ENCODE peak calls at places on chromosomes 11 and 22, in eight cellular contexts. U, N, O, S, Z, L, B and M are unnamed samples.

GRCh38 chr11:36253238-36253637 is 36.0 kb downstream of the COMMD9 start:
- DNase-seq in U (no peak), N (no peak), O (no peak), S (peak; percentile 7), Z (no peak), L (no peak), B (no peak), M (no peak)

GRCh38 chr22:44838316-44839016 is 86.1 kb downstream of the ARHGAP8 start:
- DNase-seq in U (no peak), N (no peak), O (no peak), S (no peak), Z (no peak), L (no peak), B (no peak), M (no peak)

GRCh38 chr11:77402218-77402556 is 71.7 kb downstream of the PAK1 start:
- DNase-seq in U (no peak), N (no peak), O (no peak), S (peak; percentile 32), Z (no peak), L (no peak), B (no peak), M (no peak)

GRCh38 chr11:90252053-90252452 is 29.2 kb upstream of the CHORDC1 start:
- DNase-seq in U (no peak), N (no peak), O (no peak), S (no peak), Z (no peak), L (no peak), B (no peak), M (no peak)

GRCh38 chr11:60845338-60845737 is 3.4 kb downstream of the CCDC86 start:
- DNase-seq in U (no peak), N (no peak), O (no peak), S (no peak), Z (no peak), L (no peak), B (no peak), M (no peak)

GRCh38 chr11:19766206-19766605 is 53.6 kb downstream of the NAV2 start:
- DNase-seq in U (no peak), N (no peak), O (no peak), S (no peak), Z (no peak), L (no peak), B (no peak), M (no peak)

GRCh38 chr22:35894937-35895708 is 133.5 kb downstream of the RBFOX2 start:
- DNase-seq in U (no peak), N (peak; percentile 45), O (no peak), S (no peak), Z (peak; percentile 12), L (peak; percentile 85), B (no peak), M (no peak)

GRCh38 chr11:31340903-31341572 is 28.5 kb downstream of the DCDC1 start:
- DNase-seq in U (peak; percentile 4), N (no peak), O (no peak), S (peak; percentile 66), Z (no peak), L (no peak), B (no peak), M (no peak)

GRCh38 chr11:26778000-26778757 is 56.3 kb upstream of the SLC5A12 start:
- DNase-seq in U (no peak), N (no peak), O (no peak), S (no peak), Z (no peak), L (no peak), B (no peak), M (no peak)

GRCh38 chr11:95193541-95193940 is 37.5 kb downstream of the SESN3 start:
- DNase-seq in U (no peak), N (no peak), O (no peak), S (no peak), Z (no peak), L (no peak), B (no peak), M (no peak)

GRCh38 chr11:78666675-78667129 is 92.0 kb upstream of the NARS2 start:
- DNase-seq in U (no peak), N (no peak), O (no peak), S (no peak), Z (no peak), L (no peak), B (no peak), M (no peak)

DNA sequence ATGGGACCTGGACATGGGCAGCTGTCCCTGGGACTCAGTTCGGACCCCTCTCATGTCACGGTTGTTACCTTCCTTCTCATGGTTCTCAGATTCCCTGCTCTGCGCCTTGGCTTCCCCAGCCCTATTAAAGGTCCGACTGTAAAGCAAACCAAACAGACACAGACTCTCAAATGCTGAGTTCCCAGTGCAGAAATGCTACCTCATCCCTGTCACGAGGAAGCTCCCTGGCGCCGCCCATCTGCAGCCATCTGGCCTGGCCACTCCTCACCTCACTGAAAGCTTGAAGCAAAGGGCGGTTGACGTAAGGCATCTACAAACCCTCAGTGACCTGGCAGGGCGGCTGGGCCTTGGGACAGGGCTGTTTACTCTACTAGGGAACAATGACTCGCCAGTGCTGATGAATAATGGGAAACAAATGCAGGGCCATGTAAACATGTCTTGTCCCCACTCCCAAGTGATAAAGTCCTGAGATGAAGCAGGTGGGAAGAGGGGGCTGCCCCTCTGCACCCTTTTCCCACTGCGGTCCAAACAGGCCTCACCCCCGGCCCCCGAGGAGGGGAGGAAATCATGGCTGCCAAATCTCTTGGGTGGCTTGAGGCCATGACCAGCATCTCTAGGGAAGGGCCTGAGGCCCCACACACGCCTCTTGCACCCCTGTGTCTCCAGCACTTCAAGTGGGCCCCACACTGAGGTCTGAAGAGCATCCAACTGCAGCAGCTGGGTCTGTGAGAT is 49.3 kb downstream of the SCUBE1 start:
- DNase-seq in U (no peak), N (peak; percentile 69), O (peak; percentile 57), S (no peak), Z (peak; percentile 79), L (peak; percentile 97), B (no peak), M (peak; percentile 93)
- TF ChIP-seq POLR2AphosphoS5 in U (no peak), N (no peak), O (peak; percentile 38), S (no peak), Z (peak; percentile 53), L (peak; percentile 54), B (no peak), M (peak; percentile 26)

DNA sequence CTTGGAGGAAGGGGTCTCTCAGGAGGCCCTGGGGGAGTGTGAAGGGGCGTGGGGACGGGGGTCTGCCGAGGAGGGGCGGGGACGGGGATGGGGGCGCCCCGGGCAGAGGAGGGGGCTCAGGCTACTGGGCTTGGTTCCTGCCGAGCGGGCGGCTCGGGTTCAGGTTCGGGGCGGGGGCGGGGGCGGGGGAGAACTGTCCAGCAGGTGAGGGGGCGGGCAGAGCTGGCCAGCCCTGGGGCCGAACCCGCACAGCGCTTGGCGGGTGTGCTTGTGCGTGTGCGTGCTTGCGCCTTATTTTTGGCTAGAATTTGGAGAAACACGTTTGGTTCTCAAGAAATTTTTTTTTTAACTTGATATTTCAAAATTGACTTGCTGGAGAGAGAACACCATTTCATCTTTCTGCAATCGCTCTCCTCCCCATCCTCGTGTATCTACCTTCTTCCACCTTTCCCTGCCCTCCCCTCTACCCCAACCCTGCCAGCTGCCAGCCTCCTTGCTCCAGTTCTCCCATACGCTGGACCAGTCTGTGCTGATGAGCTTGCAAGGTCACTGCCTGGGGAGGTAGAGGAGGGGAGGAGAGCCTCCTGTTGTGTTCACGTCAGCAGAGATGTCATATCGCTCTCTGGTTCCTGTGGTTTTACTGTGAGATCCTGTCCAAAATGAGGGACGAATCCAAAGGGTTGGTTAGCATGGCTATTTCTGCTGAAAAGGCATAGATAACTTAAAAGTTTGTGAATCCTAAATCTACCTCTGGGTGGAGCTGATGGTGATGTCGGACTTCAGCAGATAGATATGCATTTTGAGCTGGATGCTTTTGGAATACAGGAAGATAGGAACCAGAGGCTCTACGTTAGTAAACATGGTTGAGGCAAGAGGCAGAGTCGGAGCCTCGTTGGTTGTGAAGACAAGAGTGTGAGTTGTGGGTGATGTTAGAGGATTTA is 668 bp downstream of the MADD start:
- DNase-seq in U (no peak), N (no peak), O (no peak), S (peak; percentile 59), Z (peak; percentile 34), L (peak; percentile 74), B (no peak), M (no peak)
- TF ChIP-seq POLR2AphosphoS5 in U (no peak), N (no peak), O (no peak), S (no peak), Z (peak; percentile 13), L (no peak), B (no peak), M (no peak)

GRCh38 chr22:42780070-42780540 is 59.4 kb upstream of the A4GALT start:
- DNase-seq in U (no peak), N (peak; percentile 50), O (peak; percentile 51), S (peak; percentile 97), Z (peak; percentile 42), L (no peak), B (no peak), M (no peak)
- TF ChIP-seq POLR2AphosphoS5 in U (no peak), N (no peak), O (peak; percentile 20), S (no peak), Z (no peak), L (no peak), B (no peak), M (no peak)

GRCh38 chr11:106925245-106925644 is 93.0 kb downstream of the GUCY1A2 start:
- DNase-seq in U (no peak), N (no peak), O (no peak), S (no peak), Z (no peak), L (no peak), B (no peak), M (no peak)
- TF ChIP-seq POLR2AphosphoS5 in U (no peak), N (no peak), O (no peak), S (no peak), Z (no peak), L (no peak), B (no peak), M (no peak)

GRCh38 chr11:6674198-6674597 is 8.9 kb downstream of the MRPL17 start:
- DNase-seq in U (no peak), N (no peak), O (no peak), S (no peak), Z (no peak), L (no peak), B (no peak), M (no peak)

GRCh38 chr11:6677018-6677417 is 6.1 kb downstream of the MRPL17 start:
- DNase-seq in U (no peak), N (no peak), O (no peak), S (no peak), Z (no peak), L (no peak), B (no peak), M (no peak)

GRCh38 chr11:6673523-6673922 is 9.6 kb downstream of the MRPL17 start:
- DNase-seq in U (no peak), N (no peak), O (no peak), S (no peak), Z (no peak), L (no peak), B (no peak), M (no peak)

GRCh38 chr11:6672006-6672405 is 11.1 kb downstream of the MRPL17 start:
- DNase-seq in U (no peak), N (no peak), O (no peak), S (no peak), Z (no peak), L (no peak), B (no peak), M (no peak)

GRCh38 chr11:6674856-6675255 is 8.3 kb downstream of the MRPL17 start:
- DNase-seq in U (no peak), N (no peak), O (no peak), S (no peak), Z (no peak), L (no peak), B (no peak), M (no peak)
- TF ChIP-seq POLR2AphosphoS5 in U (no peak), N (no peak), O (no peak), S (no peak), Z (no peak), L (no peak), B (no peak), M (no peak)

GRCh38 chr22:24247564-24248344 is 2.9 kb upstream of the GGT5 start:
- DNase-seq in U (peak; percentile 90), N (peak; percentile 98), O (peak; percentile 88), S (peak; percentile 91), Z (peak; percentile 81), L (peak; percentile 98), B (peak; percentile 87), M (peak; percentile 96)
- TF ChIP-seq POLR2AphosphoS5 in U (no peak), N (peak; percentile 98), O (peak; percentile 38), S (no peak), Z (peak; percentile 25), L (peak; percentile 64), B (no peak), M (peak; percentile 73)